ENCODE peak calls at places on chromosomes 7 and 10, in ten cellular contexts. One of them, this sample, is unnamed.

GRCh38 chr7:102992820-102993531 is 80.2 kb downstream of the LRRC17 start:
- DNase-seq in adrenal gland: no peak
- DNase-seq in DMS79 treated with DMSO at 0.1 percent for 48 hours: no peak
- DNase-seq in breast epithelium: no peak
- DNase-seq in smooth muscle cell of the brain vasculature: peak; percentile 20
- DNase-seq in GM04504: peak; percentile 48
- DNase-seq in H7: no peak
- DNase-seq in activated CD8-positive, alpha-beta memory T cell treated with anti-CD3 and anti-CD28 coated beads, Interleukin-2, amount 50 U/mL, for 48 hours: no peak
- DNase-seq in A673: no peak
- DNase-seq in GDM1: peak; percentile 9
- DNase-seq in this sample: no peak

GRCh38 chr7:143126146-143126545 is 5.7 kb upstream of the PIP start:
- DNase-seq in A673: peak; percentile 35
- DNase-seq in GM04504: no peak
- DNase-seq in DMS79 treated with DMSO at 0.1 percent for 48 hours: no peak
- DNase-seq in smooth muscle cell of the brain vasculature: no peak
- DNase-seq in GDM1: no peak
- DNase-seq in breast epithelium: no peak
- DNase-seq in adrenal gland: no peak
- DNase-seq in activated CD8-positive, alpha-beta memory T cell treated with anti-CD3 and anti-CD28 coated beads, Interleukin-2, amount 50 U/mL, for 48 hours: no peak
- DNase-seq in H7: no peak
- DNase-seq in this sample: no peak

GRCh38 chr7:16528520-16528919 is 1.9 kb downstream of the LRRC72 start:
- DNase-seq in breast epithelium: no peak
- DNase-seq in DMS79 treated with DMSO at 0.1 percent for 48 hours: no peak
- DNase-seq in smooth muscle cell of the brain vasculature: no peak
- DNase-seq in H7: no peak
- DNase-seq in GDM1: no peak
- DNase-seq in activated CD8-positive, alpha-beta memory T cell treated with anti-CD3 and anti-CD28 coated beads, Interleukin-2, amount 50 U/mL, for 48 hours: no peak
- DNase-seq in A673: no peak
- DNase-seq in GM04504: no peak
- DNase-seq in adrenal gland: no peak
- DNase-seq in this sample: no peak

GRCh38 chr10:73408978-73409521 is 4.8 kb downstream of the ANXA7 start:
- DNase-seq in GM04504: no peak
- DNase-seq in smooth muscle cell of the brain vasculature: no peak
- DNase-seq in H7: no peak
- DNase-seq in breast epithelium: no peak
- DNase-seq in adrenal gland: no peak
- DNase-seq in activated CD8-positive, alpha-beta memory T cell treated with anti-CD3 and anti-CD28 coated beads, Interleukin-2, amount 50 U/mL, for 48 hours: no peak
- DNase-seq in DMS79 treated with DMSO at 0.1 percent for 48 hours: no peak
- DNase-seq in A673: no peak
- DNase-seq in GDM1: no peak
- DNase-seq in this sample: no peak

GRCh38 chr10:106499448-106499847 is 665.1 kb downstream of the SORCS1 start:
- DNase-seq in activated CD8-positive, alpha-beta memory T cell treated with anti-CD3 and anti-CD28 coated beads, Interleukin-2, amount 50 U/mL, for 48 hours: no peak
- DNase-seq in A673: no peak
- DNase-seq in adrenal gland: no peak
- DNase-seq in GM04504: no peak
- DNase-seq in DMS79 treated with DMSO at 0.1 percent for 48 hours: no peak
- DNase-seq in breast epithelium: no peak
- DNase-seq in GDM1: no peak
- DNase-seq in H7: no peak
- DNase-seq in smooth muscle cell of the brain vasculature: no peak
- DNase-seq in this sample: no peak

GRCh38 chr7:135490783-135491182 is 19.1 kb downstream of the CNOT4 start:
- DNase-seq in breast epithelium: no peak
- DNase-seq in DMS79 treated with DMSO at 0.1 percent for 48 hours: no peak
- DNase-seq in GM04504: no peak
- DNase-seq in activated CD8-positive, alpha-beta memory T cell treated with anti-CD3 and anti-CD28 coated beads, Interleukin-2, amount 50 U/mL, for 48 hours: no peak
- DNase-seq in H7: no peak
- DNase-seq in GDM1: no peak
- DNase-seq in smooth muscle cell of the brain vasculature: no peak
- DNase-seq in adrenal gland: no peak
- DNase-seq in A673: no peak
- DNase-seq in this sample: no peak

GRCh38 chr10:127694580-127695193 is 42.3 kb upstream of the FOXI2 start:
- DNase-seq in activated CD8-positive, alpha-beta memory T cell treated with anti-CD3 and anti-CD28 coated beads, Interleukin-2, amount 50 U/mL, for 48 hours: peak; percentile 79
- DNase-seq in GM04504: no peak
- DNase-seq in H7: peak; percentile 66
- DNase-seq in A673: peak; percentile 83
- DNase-seq in DMS79 treated with DMSO at 0.1 percent for 48 hours: no peak
- DNase-seq in breast epithelium: no peak
- DNase-seq in GDM1: peak; percentile 42
- DNase-seq in adrenal gland: no peak
- DNase-seq in smooth muscle cell of the brain vasculature: no peak
- DNase-seq in this sample: no peak

GRCh38 chr10:45420453-45421192 is 46.6 kb downstream of the ALOX5 start:
- DNase-seq in H7: peak; percentile 43
- DNase-seq in A673: peak; percentile 48
- DNase-seq in adrenal gland: peak; percentile 90
- DNase-seq in activated CD8-positive, alpha-beta memory T cell treated with anti-CD3 and anti-CD28 coated beads, Interleukin-2, amount 50 U/mL, for 48 hours: no peak
- DNase-seq in smooth muscle cell of the brain vasculature: no peak
- DNase-seq in breast epithelium: peak; percentile 81
- DNase-seq in DMS79 treated with DMSO at 0.1 percent for 48 hours: peak; percentile 83
- DNase-seq in GDM1: peak; percentile 21
- DNase-seq in GM04504: peak; percentile 8
- DNase-seq in this sample: no peak

GRCh38 chr10:43230101-43230908 is 36.6 kb downstream of the RASGEF1A start:
- DNase-seq in H7: peak; percentile 86
- DNase-seq in DMS79 treated with DMSO at 0.1 percent for 48 hours: no peak
- DNase-seq in activated CD8-positive, alpha-beta memory T cell treated with anti-CD3 and anti-CD28 coated beads, Interleukin-2, amount 50 U/mL, for 48 hours: peak; percentile 51
- DNase-seq in breast epithelium: peak; percentile 17
- DNase-seq in GDM1: no peak
- DNase-seq in adrenal gland: no peak
- DNase-seq in A673: no peak
- DNase-seq in smooth muscle cell of the brain vasculature: no peak
- DNase-seq in GM04504: no peak
- DNase-seq in this sample: no peak

GRCh38 chr7:134845461-134845860 is 66.0 kb downstream of the CALD1 start:
- DNase-seq in smooth muscle cell of the brain vasculature: no peak
- DNase-seq in adrenal gland: no peak
- DNase-seq in breast epithelium: no peak
- DNase-seq in DMS79 treated with DMSO at 0.1 percent for 48 hours: no peak
- DNase-seq in H7: no peak
- DNase-seq in GM04504: no peak
- DNase-seq in activated CD8-positive, alpha-beta memory T cell treated with anti-CD3 and anti-CD28 coated beads, Interleukin-2, amount 50 U/mL, for 48 hours: no peak
- DNase-seq in GDM1: no peak
- DNase-seq in A673: no peak
- DNase-seq in this sample: no peak

This sample was measured in thoracic aorta.